ENCODE peak calls at places on chromosomes 4 and X, in ten cellular contexts. T is OCI-LY7; K is stomach; W is mesendoderm; G is lung; M is neural progenitor cell; J is CD4-positive, alpha-beta memory T cell; I is GM23338; P is colonic mucosa; L is hepatocyte. X is an unnamed sample. For H3K36me3 and H3K4me1, the result is how much of the 10 kb centered on the place peaks cover.

GRCh38 chrX:66042307-66043077 is 2.6 kb upstream of the VSIG4 start:
- DNase-seq in M (no peak), L (no peak), I (no peak), K (no peak), P (no peak), T (no peak), G (no peak), W (no peak), J (no peak), X (no peak)

GRCh38 chr4:3828546-3828945 is 62.4 kb downstream of the ADRA2C start:
- DNase-seq in G (no peak), L (no peak), I (no peak), P (no peak), K (no peak), J (no peak), M (no peak), W (no peak), T (no peak), X (no peak)

GRCh38 chr4:148170408-148171385 is 271.5 kb downstream of the NR3C2 start:
- DNase-seq in K (no peak), T (peak), I (no peak), M (no peak), W (no peak), P (peak), L (no peak), J (no peak), G (no peak), X (no peak)

GRCh38 chrX:71556026-71556425 is 22.2 kb upstream of the GCNA start:
- DNase-seq in I (no peak), J (no peak), M (no peak), T (no peak), W (no peak), G (no peak), L (no peak), K (no peak), P (no peak), X (no peak)

GRCh38 chrX:71533850-71534515 is 1.1 kb downstream of the OGT start:
- DNase-seq in I (peak), J (peak), G (peak), T (peak), L (peak), W (peak), P (peak), K (peak), M (peak), X (no peak)

GRCh38 chrX:57232658-57233360 is 53.7 kb upstream of the FAAH2 start:
- DNase-seq in G (no peak), P (no peak), I (no peak), M (no peak), K (no peak), L (no peak), J (no peak), W (no peak), T (no peak), X (no peak)

GRCh38 chr4:53098681-53099121 is 236.6 kb downstream of the RASL11B start:
- DNase-seq in J (no peak), M (no peak), I (no peak), L (no peak), K (no peak), W (no peak), T (no peak), P (no peak), G (no peak), X (no peak)

GRCh38 chr4:109607976-109608375 is 47.9 kb downstream of the MCUB start:
- DNase-seq in T (no peak), G (no peak), K (no peak), P (no peak), M (no peak), J (no peak), L (no peak), I (no peak), W (no peak), X (no peak)

GRCh38 chr4:7197910-7198309 is 5.6 kb downstream of the SORCS2 start:
- DNase-seq in I (no peak), K (no peak), W (peak), L (no peak), M (no peak), J (no peak), T (no peak), P (no peak), G (no peak), X (no peak)

GRCh38 chrX:44872319-44872816 is 620 bp upstream of the KDM6A start:
- DNase-seq in I (peak), G (peak), K (peak), M (no peak), P (peak), L (peak), J (peak), W (no peak), T (no peak), X (peak)

GRCh38 chr4:143654571-143654970 is 45.9 kb downstream of the FREM3 start:
- DNase-seq in P (no peak), J (no peak), G (no peak), I (no peak), K (no peak), M (no peak), L (no peak), W (no peak), T (no peak), X (no peak)

GRCh38 chrX:33726281-33727160 is 405.6 kb downstream of the FAM47A start:
- DNase-seq in G (no peak), W (no peak), T (no peak), I (peak), M (peak), J (no peak), P (no peak), K (no peak), L (peak), X (peak)

GRCh38 chr4:140344621-140345020 is 28.8 kb upstream of the SCOC start:
- DNase-seq in G (no peak), T (no peak), P (no peak), I (peak), M (peak), J (no peak), W (peak), K (no peak), L (no peak), X (peak)

GRCh38 chr4:20684852-20685763 is 15.2 kb upstream of the PACRGL start:
- DNase-seq in L (peak), J (peak), G (no peak), T (peak), W (no peak), K (no peak), I (peak), M (peak), P (no peak), X (no peak)

GRCh38 chr4:184283659-184284335 is 66.1 kb upstream of the ENPP6 start:
- DNase-seq in L (no peak), J (no peak), G (no peak), I (no peak), W (no peak), T (peak), P (peak), M (no peak), K (no peak), X (no peak)

GRCh38 chrX:65985922-65986588 is 53.8 kb downstream of the VSIG4 start:
- DNase-seq in W (peak), K (no peak), P (peak), L (peak), I (peak), T (peak), J (peak), G (peak), M (peak), X (peak)

GRCh38 chr4:84965558-84966381 is 720 bp downstream of the WDFY3 start:
- DNase-seq in P (peak), K (peak), G (peak), T (no peak), L (peak), J (no peak), I (peak), M (peak), W (peak), X (peak)

GRCh38 chr4:4864940-4865704 is 5.7 kb downstream of the MSX1 start:
- DNase-seq in M (peak), K (no peak), G (no peak), I (peak), J (no peak), L (peak), W (peak), P (no peak), T (no peak), X (no peak)

GRCh38 chr4:97159625-97160024 is 983.7 kb downstream of the STPG2 start:
- DNase-seq in K (no peak), M (no peak), G (no peak), T (no peak), P (no peak), W (no peak), I (no peak), J (no peak), L (no peak), X (no peak)

GRCh38 chr4:7988437-7988836 is 48.8 kb upstream of the AFAP1 start:
- DNase-seq in K (no peak), P (no peak), L (no peak), I (no peak), W (no peak), T (no peak), M (no peak), J (no peak), G (no peak), X (no peak)

GRCh38 chrX:41085105-41085882 is at the start of gene USP9X:
- DNase-seq in W (peak), G (peak), I (peak), J (peak), T (peak), P (peak), K (peak), M (peak), L (peak), X (peak)

DNA sequence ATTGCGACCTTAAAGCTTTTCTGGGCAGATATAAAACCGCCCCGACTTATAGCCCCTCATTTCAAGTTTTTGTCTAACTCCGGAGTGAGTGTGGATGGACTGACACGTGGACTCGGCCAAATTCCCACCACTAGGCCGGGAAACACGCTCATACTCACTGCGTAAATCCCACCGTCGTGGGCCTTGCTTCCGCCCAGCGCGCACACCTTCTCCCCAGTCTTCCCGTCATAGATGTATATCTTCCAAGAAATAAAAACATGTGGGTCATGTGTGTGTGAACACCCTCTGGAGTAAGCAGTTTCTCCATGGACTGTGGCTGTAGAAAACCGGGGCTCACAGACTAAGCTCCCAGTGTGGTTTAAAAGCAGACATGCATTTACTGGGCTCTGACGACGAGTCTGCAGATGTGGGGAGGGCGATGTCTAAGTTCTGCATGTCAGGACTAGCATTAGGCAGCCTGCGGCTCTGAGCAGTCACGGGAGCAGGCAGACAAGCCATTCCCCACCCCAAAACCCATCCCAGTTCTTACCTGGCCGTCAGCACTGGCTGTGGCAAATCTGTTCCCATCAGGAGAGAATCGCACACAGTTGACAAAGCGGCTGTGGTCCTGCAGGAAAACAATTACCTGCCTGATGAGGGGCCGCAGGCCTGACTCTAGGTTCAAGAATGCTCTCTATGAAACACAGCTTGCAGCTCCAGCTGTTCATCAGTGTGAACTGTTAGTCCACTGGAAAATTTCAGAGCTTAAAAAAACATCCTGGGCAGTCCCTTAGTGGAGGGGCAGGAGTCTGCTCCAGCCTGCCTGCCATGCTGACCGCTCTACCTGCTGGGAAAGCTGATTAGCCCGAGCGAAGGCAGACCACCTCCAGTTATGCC is 28.2 kb downstream of the WDR1 start:
- DNase-seq in L (no peak), I (no peak), P (no peak), J (no peak), K (no peak), M (no peak), G (no peak), W (no peak), T (no peak), X (no peak)
- H3K36me3 ChIP-seq in L (under half), I (under half), P (half or more), J (half or more), K (half or more), M (under half), G (under half), W (under half), T (half or more), X (under half)

DNA sequence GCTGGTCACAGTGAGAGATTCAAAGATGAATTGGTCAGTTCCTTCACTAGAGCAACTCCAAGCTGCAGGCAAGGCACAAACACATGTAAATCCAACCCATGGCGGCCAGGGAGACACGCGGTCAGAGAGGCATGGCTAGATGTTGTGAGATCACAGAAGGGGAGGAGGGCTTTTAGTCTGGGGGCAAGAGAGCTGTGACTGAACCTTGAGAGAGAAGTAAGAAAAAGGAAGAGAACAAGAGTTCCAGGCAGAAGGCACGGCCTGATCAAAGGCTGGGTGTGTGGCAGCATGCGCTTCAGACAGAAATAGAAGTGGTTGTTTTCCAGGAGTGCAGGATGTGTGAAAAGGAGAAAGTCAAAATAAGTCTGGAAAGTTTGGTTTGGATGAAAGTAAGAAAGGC is 15.9 kb downstream of the CCDC149 start:
- DNase-seq in M (no peak), T (no peak), K (no peak), L (no peak), J (no peak), W (no peak), G (no peak), I (no peak), P (no peak), X (no peak)
- H3K27ac ChIP-seq in M (no peak), T (no peak), K (no peak), L (no peak), J (no peak), W (no peak), G (no peak), I (no peak), P (no peak), X (no peak)

GRCh38 chr4:113579360-113579759 is 182.2 kb downstream of the CAMK2D start:
- DNase-seq in G (no peak), L (no peak), K (no peak), W (no peak), I (no peak), P (no peak), J (no peak), T (no peak), M (no peak), X (no peak)

GRCh38 chr4:113574636-113575103 is 186.9 kb downstream of the CAMK2D start:
- DNase-seq in K (no peak), G (no peak), T (peak), M (peak), W (no peak), I (no peak), P (no peak), L (peak), J (no peak), X (no peak)

GRCh38 chr4:113576947-113577678 is 184.4 kb downstream of the CAMK2D start:
- DNase-seq in J (no peak), P (no peak), M (no peak), K (no peak), I (no peak), W (no peak), T (no peak), L (no peak), G (no peak), X (no peak)

GRCh38 chr4:113572620-113573019 is 188.9 kb downstream of the CAMK2D start:
- DNase-seq in W (no peak), J (no peak), G (no peak), I (no peak), M (no peak), K (no peak), P (no peak), T (no peak), L (no peak), X (no peak)

GRCh38 chr4:113575391-113575790 is 186.1 kb downstream of the CAMK2D start:
- DNase-seq in M (no peak), G (no peak), I (no peak), L (no peak), T (no peak), K (no peak), J (no peak), W (no peak), P (no peak), X (no peak)
- H3K4me1 ChIP-seq in M (under half), G (under half), I (under half), L (under half), T (half or more), K (under half), J (under half), W (under half), P (under half), X (under half)

GRCh38 chrX:154466036-154466435 is 8.0 kb downstream of the PLXNA3 start:
- DNase-seq in J (no peak), I (no peak), W (no peak), G (no peak), P (no peak), K (no peak), M (no peak), T (no peak), L (no peak), X (no peak)
- H3K36me3 ChIP-seq in J (under half), I (under half), W (under half), G (under half), P (under half), K (half or more), M (under half), T (under half), L (under half), X (under half)

GRCh38 chr4:76614589-76614988 is 179.6 kb downstream of the SHROOM3 start:
- DNase-seq in W (no peak), M (no peak), J (no peak), K (no peak), T (no peak), G (no peak), P (no peak), L (no peak), I (no peak), X (no peak)

GRCh38 chr4:76611164-76611563 is 176.1 kb downstream of the SHROOM3 start:
- DNase-seq in T (no peak), K (no peak), G (no peak), P (no peak), W (peak), L (no peak), M (no peak), I (peak), J (no peak), X (no peak)

GRCh38 chr4:76610751-76611150 is 175.7 kb downstream of the SHROOM3 start:
- DNase-seq in J (no peak), W (peak), K (no peak), I (peak), L (no peak), G (no peak), P (no peak), T (no peak), M (no peak), X (no peak)

GRCh38 chr4:76607846-76608245 is 172.8 kb downstream of the SHROOM3 start:
- DNase-seq in L (no peak), T (no peak), J (no peak), W (no peak), K (no peak), M (no peak), P (no peak), G (no peak), I (no peak), X (no peak)

GRCh38 chr4:76611611-76612010 is 176.6 kb downstream of the SHROOM3 start:
- DNase-seq in I (no peak), W (no peak), T (no peak), G (no peak), P (peak), K (peak), L (peak), M (no peak), J (no peak), X (no peak)
- H3K27ac ChIP-seq in I (peak), W (no peak), T (no peak), G (peak), P (peak), K (peak), L (peak), M (peak), J (no peak), X (peak)

GRCh38 chrX:39821011-39821708 is 276.6 kb downstream of the BCOR start:
- DNase-seq in I (peak), K (no peak), P (no peak), L (peak), W (peak), M (peak), T (no peak), G (no peak), J (no peak), X (no peak)

GRCh38 chrX:39818750-39819149 is 279.0 kb downstream of the BCOR start:
- DNase-seq in M (no peak), K (no peak), T (no peak), W (no peak), L (no peak), J (no peak), I (no peak), P (no peak), G (no peak), X (no peak)

GRCh38 chrX:39821709-39822095 is 276.1 kb downstream of the BCOR start:
- DNase-seq in G (no peak), M (no peak), K (no peak), T (no peak), P (no peak), W (no peak), J (no peak), I (no peak), L (no peak), X (no peak)

GRCh38 chrX:39822133-39822748 is 275.5 kb downstream of the BCOR start:
- DNase-seq in G (no peak), I (peak), L (no peak), M (no peak), J (no peak), W (no peak), P (no peak), K (no peak), T (no peak), X (no peak)

GRCh38 chrX:39819921-39820849 is 277.6 kb downstream of the BCOR start:
- DNase-seq in G (no peak), M (peak), P (no peak), L (peak), J (no peak), T (no peak), W (peak), K (peak), I (peak), X (no peak)
- H3K4me1 ChIP-seq in G (under half), M (under half), P (under half), L (under half), J (under half), T (under half), W (under half), K (under half), I (under half), X (under half)

GRCh38 chrX:77668391-77669237 is 117.4 kb downstream of the ATRX start:
- DNase-seq in M (no peak), I (no peak), G (no peak), W (no peak), L (no peak), J (no peak), T (no peak), K (no peak), P (no peak), X (no peak)
- H3K36me3 ChIP-seq in M (under half), I (under half), G (under half), W (under half), L (under half), J (under half), T (under half), K (under half), P (under half), X (under half)

GRCh38 chr4:47816748-47817147 is 21.1 kb downstream of the CORIN start:
- DNase-seq in M (no peak), G (no peak), K (no peak), L (no peak), T (no peak), W (no peak), I (no peak), J (no peak), P (no peak), X (no peak)
- H3K27ac ChIP-seq in M (no peak), G (no peak), K (no peak), L (no peak), T (no peak), W (no peak), I (no peak), J (no peak), P (no peak), X (no peak)